ENCODE peak calls at places on chromosomes 2 and 18, in five cellular contexts. D is tibial nerve, F is sigmoid colon, K is lower lobe of right lung, T is small intestine. R is an unnamed sample.

GRCh38 chr2:213296270-213296669 is 12.0 kb downstream of the SPAG16 start:
- DNase-seq in F (no peak), K (no peak), D (no peak), T (no peak), R (no peak)

GRCh38 chr2:62151306-62151638 is 44.6 kb upstream of the B3GNT2 start:
- DNase-seq in K (no peak), D (no peak), F (no peak), T (no peak), R (no peak)

GRCh38 chr2:147511491-147511948 is 333.3 kb upstream of the ACVR2A start:
- DNase-seq in F (peak; percentile 71), D (peak; percentile 19), K (peak; percentile 55), T (no peak), R (no peak)

GRCh38 chr18:21998531-21998930 is 170.9 kb upstream of the GATA6 start:
- DNase-seq in K (no peak), T (peak; percentile 78), F (no peak), D (no peak), R (no peak)

GRCh38 chr2:99957724-99958123 is 184.7 kb downstream of the AFF3 start:
- DNase-seq in T (no peak), F (no peak), D (no peak), K (no peak), R (no peak)

GRCh38 chr18:39406941-39407340 is 1841.3 kb upstream of the CELF4 start:
- DNase-seq in K (no peak), D (no peak), F (no peak), T (peak; percentile 15), R (no peak)

GRCh38 chr2:26873584-26873983 is 25.7 kb downstream of the DPYSL5 start:
- DNase-seq in F (no peak), T (no peak), D (no peak), K (no peak), R (no peak)

GRCh38 chr2:74414475-74414874 is 6.9 kb downstream of the C2orf81 start:
- DNase-seq in F (no peak), T (no peak), K (no peak), D (no peak), R (no peak)

GRCh38 chr18:26468931-26469340 is 79.4 kb downstream of the KCTD1 start:
- DNase-seq in K (no peak), F (no peak), T (peak; percentile 20), D (no peak), R (no peak)

GRCh38 chr2:198517961-198518360 is 713.6 kb downstream of the PLCL1 start:
- DNase-seq in F (no peak), T (no peak), D (no peak), K (no peak), R (no peak)

GRCh38 chr2:159925975-159926374 is 128.0 kb upstream of the CD302 start:
- DNase-seq in D (no peak), F (no peak), T (no peak), K (no peak), R (no peak)

GRCh38 chr18:56851774-56852173 is 200.6 kb downstream of the WDR7 start:
- DNase-seq in D (no peak), K (no peak), T (no peak), F (no peak), R (no peak)

GRCh38 chr2:39618736-39619135 is 47.0 kb upstream of the TMEM178A start:
- DNase-seq in F (no peak), D (no peak), K (no peak), T (no peak), R (no peak)

GRCh38 chr18:56322403-56322802 is 316.0 kb downstream of the TXNL1 start:
- DNase-seq in T (no peak), D (no peak), K (no peak), F (no peak), R (no peak)

GRCh38 chr18:27143580-27144287 is 41.4 kb downstream of the CHST9 start:
- DNase-seq in T (no peak), K (no peak), D (no peak), F (no peak), R (no peak)

GRCh38 chr2:74862268-74862964 is 28.5 kb downstream of the HK2 start:
- DNase-seq in T (peak; percentile 97), D (no peak), K (no peak), F (no peak), R (no peak)

GRCh38 chr18:74635202-74635969 is 37.7 kb downstream of the ZNF407 start:
- DNase-seq in F (no peak), D (no peak), T (no peak), K (peak; percentile 46), R (no peak)

DNA sequence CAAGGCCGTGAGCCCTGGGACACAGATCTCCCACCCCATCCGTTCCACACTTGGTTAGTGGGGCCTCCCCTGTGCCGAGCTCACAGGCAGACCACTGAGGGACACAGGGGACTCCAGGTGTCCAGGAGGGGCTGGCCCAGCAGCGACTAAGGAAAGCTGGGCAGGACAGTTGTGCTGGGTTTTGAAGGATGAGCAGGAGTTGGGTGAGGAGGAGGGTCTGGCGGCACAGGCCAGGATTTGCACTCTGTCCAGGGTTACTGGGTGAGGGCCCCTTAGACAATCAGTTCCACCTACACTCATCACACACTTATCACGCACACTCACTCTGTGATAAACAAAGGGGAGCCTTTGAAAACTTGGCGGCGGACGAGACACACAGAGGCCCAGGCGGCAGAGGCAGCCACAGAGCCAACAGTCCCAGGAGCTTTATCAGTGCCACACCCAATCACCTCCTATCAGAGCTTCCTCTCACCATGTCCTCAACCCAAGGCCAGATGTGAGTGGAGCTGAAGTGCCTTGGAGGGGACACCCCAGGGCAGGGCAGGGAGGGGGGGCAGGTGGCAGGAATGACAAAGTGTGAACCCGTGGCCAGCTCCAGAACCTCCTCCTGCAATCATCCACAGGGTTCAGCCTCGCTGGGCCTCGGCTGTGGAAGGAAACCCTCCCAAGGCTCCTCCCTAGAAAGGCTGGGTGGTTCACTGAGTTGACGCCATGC is 26.6 kb downstream of the BIN1 start:
- DNase-seq in T (peak; percentile 95), F (no peak), D (no peak), K (no peak), R (peak; percentile 40)
- H3K4me1 ChIP-seq in T (peaks cover 22% of the 10 kb centered on the region), F (peaks cover 41% of the 10 kb centered on the region), D (peaks cover 87% of the 10 kb centered on the region), K (peaks cover 61% of the 10 kb centered on the region), R (peaks cover 86% of the 10 kb centered on the region)

GRCh38 chr18:62106271-62106670 is 80.6 kb downstream of the PIGN start:
- DNase-seq in D (no peak), K (no peak), F (no peak), T (no peak), R (no peak)

GRCh38 chr18:62105373-62105772 is 81.5 kb downstream of the PIGN start:
- DNase-seq in K (no peak), D (no peak), F (no peak), T (no peak), R (no peak)

GRCh38 chr18:62102221-62102620 is 84.6 kb downstream of the PIGN start:
- DNase-seq in T (no peak), D (no peak), F (no peak), K (no peak), R (no peak)

GRCh38 chr18:62109676-62110075 is 77.2 kb downstream of the PIGN start:
- DNase-seq in T (no peak), D (no peak), F (no peak), K (no peak), R (no peak)

DNA sequence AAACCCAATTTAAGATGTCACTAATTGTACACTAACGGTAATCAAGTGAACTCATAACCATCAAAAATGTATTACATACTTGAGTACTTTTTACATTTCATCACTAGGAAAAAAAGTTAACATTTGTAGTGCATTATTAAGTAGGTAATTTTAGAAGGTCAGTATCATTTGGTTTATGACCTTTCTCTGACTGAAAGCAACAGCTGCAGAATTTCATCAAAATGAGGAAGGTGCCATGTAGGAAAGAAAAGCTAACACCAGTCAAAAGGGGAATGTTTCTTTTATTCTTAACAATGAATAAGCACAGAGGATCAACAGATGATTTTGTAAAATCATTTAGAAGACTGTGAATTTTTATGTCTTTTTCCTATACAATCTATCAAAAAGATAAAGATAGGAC is 79.0 kb downstream of the PIGN start:
- DNase-seq in T (no peak), D (no peak), K (no peak), F (no peak), R (no peak)
- H3K4me3 ChIP-seq in T (no peak overlapping the region), D (no peak overlapping the region), K (no peak overlapping the region), F (no peak overlapping the region), R (no peak overlapping the region)

DNA sequence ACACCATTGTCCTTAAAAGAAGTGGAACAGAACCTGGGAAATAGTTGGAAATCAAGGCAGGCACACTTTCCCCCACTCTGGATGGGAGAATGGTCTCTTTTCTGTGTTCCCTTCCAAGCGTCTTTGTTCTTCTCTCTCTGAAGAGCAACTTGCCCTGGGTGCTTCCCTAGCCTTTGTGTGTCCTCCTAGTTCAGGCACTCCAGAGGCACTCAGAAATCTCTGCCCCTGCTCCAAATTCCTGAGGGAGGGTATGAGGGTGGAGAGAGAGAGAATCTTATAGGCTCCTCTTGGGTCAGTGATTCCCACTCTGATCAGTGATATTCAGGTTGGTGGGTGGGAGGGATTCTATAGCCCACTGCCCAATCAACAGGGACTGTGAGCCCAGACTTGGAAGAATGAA is 8.8 kb upstream of the SIX2 start:
- DNase-seq in T (no peak), D (no peak), K (no peak), F (no peak), R (no peak)
- H3K27me3 ChIP-seq in T (peaks cover 20% of the 10 kb centered on the region), D (peaks cover 56% of the 10 kb centered on the region), K (peaks cover 38% of the 10 kb centered on the region), F (peaks cover 21% of the 10 kb centered on the region), R (peaks cover 5% of the 10 kb centered on the region)

DNA sequence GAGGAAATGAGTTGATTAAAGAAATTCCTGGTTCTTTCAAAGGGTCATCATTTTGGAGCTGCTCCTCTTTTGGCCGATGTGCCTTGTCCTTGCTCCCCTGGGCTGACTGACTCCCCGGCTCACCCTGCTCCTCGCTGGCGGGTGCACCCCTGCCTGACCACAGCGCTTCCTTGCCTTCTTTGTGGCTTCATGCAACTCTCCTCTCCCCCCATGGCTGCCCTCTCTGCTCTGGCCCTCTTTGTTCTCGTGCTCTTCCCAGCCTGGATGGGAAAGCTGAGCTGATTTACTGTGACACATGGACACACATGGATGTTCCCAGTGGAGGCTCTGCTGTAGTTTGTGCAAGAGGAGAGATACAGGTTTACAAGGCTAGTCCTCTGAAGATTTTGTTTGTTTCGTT is 234.6 kb downstream of the HAUS1 start:
- DNase-seq in F (peak; percentile 51), D (no peak), T (no peak), K (no peak), R (no peak)
- H3K4me1 ChIP-seq in F (peaks cover 22% of the 10 kb centered on the region), D (peaks cover 10% of the 10 kb centered on the region), T (no peaks in the 10 kb centered on the region), K (peaks cover 28% of the 10 kb centered on the region), R (peaks cover 16% of the 10 kb centered on the region)

R was measured in CD8-positive, alpha-beta T cell.